ENCODE peak calls at places on chromosome 11, in four cellular contexts. One of them, this sample, is unnamed. For H3K27me3, the result is how much of the 10 kb centered on the place peaks cover.

GRCh38 chr11:61453702-61454101 is 23.8 kb downstream of the SDHAF2 start:
- DNase-seq in lung: no peak
- DNase-seq in right lobe of liver: no peak
- DNase-seq in Panc1: no peak
- DNase-seq in this sample: no peak

GRCh38 chr11:13963169-13963948 is 836 bp downstream of the SPON1 start:
- DNase-seq in lung: no peak
- DNase-seq in right lobe of liver: no peak
- DNase-seq in Panc1: no peak
- DNase-seq in this sample: no peak

GRCh38 chr11:103433976-103434375 is 324.8 kb downstream of the DYNC2H1 start:
- DNase-seq in lung: no peak
- DNase-seq in right lobe of liver: no peak
- DNase-seq in Panc1: no peak
- DNase-seq in this sample: no peak

GRCh38 chr11:10906521-10906920 is 48.7 kb upstream of the ZBED5 start:
- DNase-seq in lung: no peak
- DNase-seq in right lobe of liver: no peak
- DNase-seq in Panc1: no peak
- DNase-seq in this sample: no peak

GRCh38 chr11:91299980-91300379 is 924.6 kb upstream of the FAT3 start:
- DNase-seq in lung: no peak
- DNase-seq in right lobe of liver: no peak
- DNase-seq in Panc1: no peak
- DNase-seq in this sample: no peak

GRCh38 chr11:37712246-37712645 is 1114.2 kb upstream of the RAG2 start:
- DNase-seq in lung: no peak
- DNase-seq in right lobe of liver: no peak
- DNase-seq in Panc1: no peak
- DNase-seq in this sample: no peak

GRCh38 chr11:19713221-19714092 is 820 bp downstream of the NAV2 start:
- DNase-seq in lung: no peak
- DNase-seq in right lobe of liver: no peak
- DNase-seq in Panc1: no peak
- DNase-seq in this sample: no peak

GRCh38 chr11:58963551-58964075 is 24.3 kb downstream of the GLYATL1 start:
- DNase-seq in lung: no peak
- DNase-seq in right lobe of liver: peak
- DNase-seq in Panc1: no peak
- DNase-seq in this sample: peak

GRCh38 chr11:71962428-71963038 is 33.7 kb downstream of the RNF121 start:
- DNase-seq in lung: no peak
- DNase-seq in right lobe of liver: no peak
- DNase-seq in Panc1: no peak
- DNase-seq in this sample: peak

GRCh38 chr11:11970556-11970955 is 37.9 kb downstream of the DKK3 start:
- DNase-seq in lung: peak
- DNase-seq in right lobe of liver: no peak
- DNase-seq in Panc1: no peak
- DNase-seq in this sample: no peak

GRCh38 chr11:70703141-70704052 is 305.1 kb downstream of the CTTN start:
- DNase-seq in lung: no peak
- DNase-seq in right lobe of liver: no peak
- DNase-seq in Panc1: no peak
- DNase-seq in this sample: no peak

GRCh38 chr11:126719740-126720139 is 280.8 kb downstream of the KIRREL3 start:
- DNase-seq in lung: no peak
- DNase-seq in right lobe of liver: no peak
- DNase-seq in Panc1: no peak
- DNase-seq in this sample: no peak

GRCh38 chr11:73244589-73245240 is 26.6 kb downstream of the P2RY2 start:
- DNase-seq in lung: no peak
- DNase-seq in right lobe of liver: peak
- DNase-seq in Panc1: no peak
- DNase-seq in this sample: no peak

GRCh38 chr11:47715082-47715669 is at the start of gene AGBL2:
- DNase-seq in lung: peak
- DNase-seq in right lobe of liver: peak
- DNase-seq in Panc1: no peak
- DNase-seq in this sample: peak

GRCh38 chr11:86741489-86742435 is 58.6 kb upstream of the PRSS23 start:
- DNase-seq in lung: no peak
- DNase-seq in right lobe of liver: no peak
- DNase-seq in Panc1: peak
- DNase-seq in this sample: no peak

GRCh38 chr11:112656772-112657428 is 304.3 kb upstream of the NCAM1 start:
- DNase-seq in lung: no peak
- DNase-seq in right lobe of liver: no peak
- DNase-seq in Panc1: no peak
- DNase-seq in this sample: no peak

GRCh38 chr11:95563859-95564258 is 225.7 kb downstream of the FAM76B start:
- DNase-seq in lung: no peak
- DNase-seq in right lobe of liver: no peak
- DNase-seq in Panc1: no peak
- DNase-seq in this sample: no peak

GRCh38 chr11:128886401-128887119 is 4.6 kb upstream of the KCNJ5 start:
- DNase-seq in lung: no peak
- DNase-seq in right lobe of liver: no peak
- DNase-seq in Panc1: no peak
- DNase-seq in this sample: no peak
- TF ChIP-seq CTCF in lung: no peak
- TF ChIP-seq CTCF in right lobe of liver: no peak
- TF ChIP-seq CTCF in Panc1: peak
- TF ChIP-seq CTCF in this sample: peak

GRCh38 chr11:117535870-117536411 is 208.3 kb downstream of the CEP164 start:
- DNase-seq in lung: no peak
- DNase-seq in right lobe of liver: no peak
- DNase-seq in Panc1: no peak
- DNase-seq in this sample: no peak
- H3K27me3 ChIP-seq in lung: under half
- H3K27me3 ChIP-seq in right lobe of liver: under half
- H3K27me3 ChIP-seq in Panc1: under half
- H3K27me3 ChIP-seq in this sample: under half

DNA sequence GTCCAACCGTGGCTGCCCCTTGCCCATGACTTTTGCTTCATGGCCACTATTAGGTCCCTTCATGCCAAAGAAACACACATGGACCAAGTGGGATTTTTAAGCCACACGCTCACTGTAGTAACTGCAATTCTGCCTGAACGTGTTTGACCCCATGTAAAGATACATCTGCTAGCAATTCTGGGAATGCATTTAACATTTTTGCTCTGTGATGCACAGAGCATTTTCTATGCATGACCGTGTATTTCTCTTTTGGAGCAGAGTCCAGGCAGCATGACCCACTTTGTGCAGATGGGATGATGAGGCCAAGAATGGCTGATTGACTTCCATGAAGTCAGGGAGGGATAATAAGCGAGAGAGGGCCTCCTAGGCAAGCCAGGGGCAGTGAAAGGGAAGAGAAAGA is 108.5 kb downstream of the TP53I11 start:
- DNase-seq in lung: no peak
- DNase-seq in right lobe of liver: no peak
- DNase-seq in Panc1: no peak
- DNase-seq in this sample: peak
- H3K4me3 ChIP-seq in lung: no peak
- H3K4me3 ChIP-seq in right lobe of liver: no peak
- H3K4me3 ChIP-seq in Panc1: no peak
- H3K4me3 ChIP-seq in this sample: no peak

DNA sequence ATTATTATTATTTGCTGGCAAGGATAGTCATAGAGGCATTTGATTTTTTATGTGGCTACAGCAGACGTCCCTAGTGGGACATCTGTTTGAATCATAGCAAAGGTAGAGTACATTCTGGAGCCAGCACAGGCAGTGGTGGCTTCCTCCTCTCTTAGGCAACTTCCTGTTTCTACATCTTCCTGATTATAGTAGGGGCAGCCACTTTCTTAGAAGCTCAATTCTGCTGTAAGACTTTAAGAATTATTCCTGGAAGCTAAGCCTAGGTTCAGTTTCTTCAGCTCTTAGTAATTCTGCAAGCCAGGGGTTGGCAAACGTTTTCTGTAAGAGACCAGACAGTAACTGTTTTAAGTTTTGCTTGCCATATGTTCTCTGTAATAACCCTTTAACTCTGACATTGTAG is 129.3 kb upstream of the TENM4 start:
- DNase-seq in lung: no peak
- DNase-seq in right lobe of liver: no peak
- DNase-seq in Panc1: no peak
- DNase-seq in this sample: no peak
- TF ChIP-seq CTCF in lung: no peak
- TF ChIP-seq CTCF in right lobe of liver: no peak
- TF ChIP-seq CTCF in Panc1: no peak
- TF ChIP-seq CTCF in this sample: no peak

DNA sequence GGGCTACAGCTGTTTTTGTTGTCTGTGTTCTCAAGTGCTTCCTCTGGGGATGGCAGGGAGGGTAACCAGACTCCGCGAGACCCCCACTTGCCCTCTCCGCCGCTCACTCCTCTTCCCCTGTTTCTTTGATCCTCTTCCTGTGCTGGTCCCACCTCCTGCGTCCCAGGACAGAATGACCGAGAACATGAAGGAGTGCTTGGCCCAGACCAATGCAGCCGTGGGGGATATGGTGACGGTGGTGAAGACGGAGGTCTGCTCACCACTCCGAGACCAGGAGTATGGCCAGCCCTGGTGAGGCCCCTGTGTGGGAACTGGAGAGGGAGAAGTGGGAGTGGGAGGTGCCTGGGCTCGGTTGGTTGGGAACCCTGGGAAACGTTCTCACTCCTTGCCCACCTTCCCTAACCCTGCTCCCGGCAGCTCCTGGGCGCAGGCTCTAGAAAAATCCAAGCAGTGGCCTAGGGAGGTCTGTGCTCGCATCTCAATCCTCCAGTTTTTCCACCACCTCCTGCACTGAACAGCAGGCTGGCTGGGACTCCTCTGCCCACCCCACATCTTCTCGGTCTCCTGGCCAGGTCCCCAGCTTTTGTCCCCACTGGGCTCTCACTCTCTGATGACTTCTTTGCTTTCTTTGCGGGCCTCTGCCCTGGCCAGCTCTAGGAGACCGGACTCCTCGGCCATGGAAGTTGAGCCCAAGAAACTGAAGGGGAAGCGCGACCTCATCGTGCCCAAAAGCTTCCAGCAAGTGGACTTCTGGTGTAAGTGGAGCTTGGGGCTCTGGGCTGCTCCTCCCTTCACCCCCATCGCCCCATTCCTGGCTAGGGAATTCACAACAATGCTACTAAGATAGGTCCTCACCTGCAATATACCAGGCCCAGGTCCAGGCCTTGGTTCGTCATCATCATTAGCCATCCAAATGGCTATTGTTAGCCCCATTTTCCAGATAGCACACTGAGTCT is 35.4 kb downstream of the PRDM11 start:
- DNase-seq in lung: no peak
- DNase-seq in right lobe of liver: no peak
- DNase-seq in Panc1: no peak
- DNase-seq in this sample: no peak
- H3K27me3 ChIP-seq in lung: under half
- H3K27me3 ChIP-seq in right lobe of liver: under half
- H3K27me3 ChIP-seq in Panc1: under half
- H3K27me3 ChIP-seq in this sample: under half

GRCh38 chr11:64059339-64060176 is 23.8 kb downstream of the FLRT1 start:
- DNase-seq in lung: no peak
- DNase-seq in right lobe of liver: no peak
- DNase-seq in Panc1: no peak
- DNase-seq in this sample: no peak

GRCh38 chr11:64060861-64061444 is 25.2 kb downstream of the FLRT1 start:
- DNase-seq in lung: peak
- DNase-seq in right lobe of liver: no peak
- DNase-seq in Panc1: no peak
- DNase-seq in this sample: no peak

GRCh38 chr11:64058494-64058893 is 22.8 kb downstream of the FLRT1 start:
- DNase-seq in lung: no peak
- DNase-seq in right lobe of liver: no peak
- DNase-seq in Panc1: no peak
- DNase-seq in this sample: no peak

GRCh38 chr11:64062185-64063039 is 26.7 kb downstream of the FLRT1 start:
- DNase-seq in lung: no peak
- DNase-seq in right lobe of liver: no peak
- DNase-seq in Panc1: no peak
- DNase-seq in this sample: no peak

DNA sequence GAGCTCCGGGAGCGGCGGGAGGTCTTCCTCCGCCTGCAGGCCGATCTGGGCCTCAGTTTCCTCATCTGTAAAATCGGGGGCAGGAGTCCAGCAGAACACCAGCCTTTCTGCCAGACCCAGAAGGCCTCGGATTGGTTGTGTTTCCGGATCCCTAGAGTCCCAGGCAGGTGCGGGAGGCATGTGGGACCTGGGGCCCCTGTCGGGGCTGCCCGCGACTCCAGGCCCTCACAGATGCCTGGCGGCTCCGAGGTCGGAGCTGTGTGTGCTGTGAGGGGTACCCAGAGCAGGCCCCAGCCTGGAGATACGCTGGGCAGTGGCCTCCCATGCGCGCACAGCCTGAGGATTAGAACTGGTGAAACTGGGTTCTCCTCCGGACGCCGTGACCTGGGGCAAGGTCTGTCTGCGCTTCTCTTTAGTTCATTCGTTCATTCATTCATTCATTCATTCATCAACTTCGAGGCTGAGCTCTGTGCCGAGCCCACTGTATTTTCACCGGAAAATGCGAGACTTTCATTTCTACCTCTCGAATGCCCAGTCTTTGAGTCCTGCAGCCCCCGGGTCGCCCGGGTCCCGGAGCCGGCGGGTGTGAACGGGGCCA is 24.6 kb downstream of the FLRT1 start:
- DNase-seq in lung: no peak
- DNase-seq in right lobe of liver: no peak
- DNase-seq in Panc1: no peak
- DNase-seq in this sample: no peak
- H3K4me3 ChIP-seq in lung: no peak
- H3K4me3 ChIP-seq in right lobe of liver: peak
- H3K4me3 ChIP-seq in Panc1: no peak
- H3K4me3 ChIP-seq in this sample: peak

DNA sequence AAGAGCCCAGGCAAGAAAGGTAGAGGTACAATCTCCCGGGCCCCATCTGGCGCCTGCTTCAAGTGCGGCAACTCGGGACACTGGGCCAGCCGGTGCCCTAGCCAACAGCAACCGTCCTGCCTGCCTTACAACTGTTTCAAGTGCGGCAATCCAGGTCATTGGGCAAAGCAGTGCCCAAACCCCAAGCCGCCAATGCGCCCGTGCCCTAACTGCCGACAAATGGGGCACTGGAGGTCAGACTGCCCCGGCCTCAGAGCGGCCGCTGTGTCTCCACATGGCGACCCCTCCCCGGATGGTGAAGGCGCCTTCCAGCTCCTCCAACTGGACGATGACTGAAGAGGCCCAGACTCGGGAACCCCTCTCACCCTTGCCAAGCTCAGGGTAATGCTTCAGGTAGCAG is 11.4 kb upstream of the OR56A3 start:
- DNase-seq in lung: no peak
- DNase-seq in right lobe of liver: no peak
- DNase-seq in Panc1: no peak
- DNase-seq in this sample: no peak
- TF ChIP-seq CTCF in lung: no peak
- TF ChIP-seq CTCF in right lobe of liver: no peak
- TF ChIP-seq CTCF in Panc1: no peak
- TF ChIP-seq CTCF in this sample: no peak